ENCODE peak calls at places on chromosomes 6 and 20, in four cellular contexts. D is kidney tubule cell, T is foreskin fibroblast, B is mucosa of gallbladder. F is an unnamed sample.

GRCh38 chr6:135322427-135323201 is 141.5 kb downstream of the MYB start:
- DNase-seq in B (no peak), D (no peak), T (no peak), F (no peak)

GRCh38 chr6:35043381-35043780 is 97.8 kb downstream of the TCP11 start:
- DNase-seq in B (no peak), D (no peak), T (no peak), F (no peak)

GRCh38 chr6:128479991-128480390 is 40.4 kb downstream of the PTPRK start:
- DNase-seq in B (no peak), T (no peak), D (no peak), F (no peak)

GRCh38 chr6:53579338-53579737 is 34.4 kb upstream of the GCLC start:
- DNase-seq in T (no peak), B (no peak), D (no peak), F (no peak)

GRCh38 chr6:45609141-45609638 is 231.5 kb upstream of the SUPT3H start:
- DNase-seq in B (no peak), D (peak; percentile 95), T (peak; percentile 98), F (peak; percentile 26)

GRCh38 chr6:149614352-149614751 is 34.2 kb downstream of the KATNA1 start:
- DNase-seq in D (no peak), T (peak; percentile 11), B (no peak), F (no peak)

GRCh38 chr6:31933537-31933936 is 6.0 kb downstream of the C2 start:
- DNase-seq in D (no peak), B (no peak), T (no peak), F (no peak)

GRCh38 chr20:35327074-35327976 is 35.1 kb upstream of the FAM83C start:
- DNase-seq in T (peak; percentile 78), D (peak; percentile 83), B (peak; percentile 77), F (no peak)

F was measured in HTR-8/SVneo.